ENCODE peak calls at places on chromosome 3, in six cellular contexts. V, F, X, U, D and S are unnamed samples. For H3K36me3, the result is how much of the 10 kb centered on the place peaks cover.

GRCh38 chr3:66256806-66257205 is 36.0 kb downstream of the SLC25A26 start:
- DNase-seq in F (no peak), D (no peak), V (no peak), U (no peak), X (no peak), S (peak)

GRCh38 chr3:39810647-39811161 is 1.3 kb downstream of the MYRIP start:
- DNase-seq in U (no peak), D (no peak), V (no peak), X (no peak), F (no peak), S (no peak)

GRCh38 chr3:119205209-119205608 is 31.8 kb downstream of the UPK1B start:
- DNase-seq in F (no peak), V (no peak), U (no peak), X (no peak), D (no peak), S (no peak)

GRCh38 chr3:139448104-139448503 is 28.2 kb downstream of the RBP2 start:
- DNase-seq in V (no peak), F (no peak), U (no peak), X (no peak), D (no peak), S (no peak)

GRCh38 chr3:10753964-10754363 is 62.1 kb upstream of the SLC6A11 start:
- DNase-seq in F (no peak), D (no peak), U (peak), V (peak), X (no peak), S (peak)

GRCh38 chr3:16837602-16838001 is 47.2 kb upstream of the PLCL2 start:
- DNase-seq in U (no peak), D (no peak), F (no peak), X (no peak), V (no peak), S (no peak)

GRCh38 chr3:148360046-148360445 is 337.7 kb upstream of the AGTR1 start:
- DNase-seq in U (no peak), D (no peak), V (no peak), X (no peak), F (no peak), S (peak)

GRCh38 chr3:113753376-113753985 is 6.6 kb downstream of the ATP6V1A start:
- DNase-seq in F (no peak), D (no peak), X (no peak), U (no peak), V (no peak), S (no peak)

GRCh38 chr3:143120716-143121239 is 1.2 kb downstream of the CHST2 start:
- DNase-seq in D (no peak), X (no peak), F (no peak), U (peak), V (no peak), S (peak)

GRCh38 chr3:39428745-39429201 is 22.3 kb downstream of the RPSA start:
- DNase-seq in V (no peak), D (no peak), F (no peak), U (no peak), X (no peak), S (no peak)

GRCh38 chr3:159664653-159665052 is 324.0 kb upstream of the IL12A start:
- DNase-seq in V (no peak), F (no peak), U (no peak), D (no peak), X (no peak), S (no peak)

GRCh38 chr3:161854232-161854771 is 357.7 kb downstream of the OTOL1 start:
- DNase-seq in V (peak), D (no peak), U (peak), X (peak), F (peak), S (peak)

GRCh38 chr3:77460326-77460725 is 420.4 kb downstream of the ROBO2 start:
- DNase-seq in F (no peak), V (no peak), X (no peak), D (no peak), U (no peak), S (peak)

GRCh38 chr3:66037986-66038369 is 740 bp downstream of the MAGI1 start:
- DNase-seq in F (no peak), U (peak), X (no peak), V (no peak), D (no peak), S (no peak)

GRCh38 chr3:154398084-154398967 is 31.7 kb downstream of the GPR149 start:
- DNase-seq in U (no peak), D (peak), F (no peak), V (no peak), X (no peak), S (no peak)

GRCh38 chr3:113043686-113044085 is 52.9 kb downstream of the GTPBP8 start:
- DNase-seq in V (no peak), F (no peak), U (no peak), D (no peak), X (no peak), S (no peak)

GRCh38 chr3:5227812-5228211 is 40.3 kb downstream of the EDEM1 start:
- DNase-seq in V (no peak), D (no peak), U (no peak), F (no peak), X (no peak), S (peak)

GRCh38 chr3:187616307-187616939 is 53.8 kb downstream of the SST start:
- DNase-seq in V (peak), D (no peak), F (peak), X (peak), U (peak), S (peak)

GRCh38 chr3:168575750-168576149 is 480.0 kb upstream of the GOLIM4 start:
- DNase-seq in F (no peak), V (no peak), X (no peak), U (no peak), D (no peak), S (no peak)

GRCh38 chr3:197205265-197205664 is 93.1 kb downstream of the DLG1 start:
- DNase-seq in U (no peak), V (no peak), X (no peak), F (no peak), D (no peak), S (no peak)

GRCh38 chr3:133568294-133569014 is 5.0 kb upstream of the CDV3 start:
- DNase-seq in V (peak), F (peak), D (no peak), X (no peak), U (no peak), S (peak)

GRCh38 chr3:5195605-5196004 is 8.1 kb downstream of the EDEM1 start:
- DNase-seq in V (no peak), F (no peak), X (no peak), U (no peak), D (no peak), S (no peak)

GRCh38 chr3:112778298-112779008 is 68.2 kb downstream of the CD200R1L start:
- DNase-seq in D (no peak), X (no peak), V (no peak), F (no peak), U (no peak), S (peak)

GRCh38 chr3:185153861-185154629 is 1.2 kb upstream of the C3orf70 start:
- DNase-seq in D (no peak), V (peak), U (no peak), X (no peak), F (no peak), S (no peak)

GRCh38 chr3:188299713-188300112 is 145.8 kb downstream of the LPP start:
- DNase-seq in D (no peak), X (no peak), F (no peak), V (no peak), U (no peak), S (no peak)

GRCh38 chr3:173911446-173911845 is 513.9 kb downstream of the NLGN1 start:
- DNase-seq in F (no peak), D (no peak), V (no peak), X (no peak), U (no peak), S (no peak)

GRCh38 chr3:38722760-38723568 is 73.5 kb upstream of the SCN5A start:
- DNase-seq in F (no peak), D (no peak), X (no peak), U (no peak), V (no peak), S (peak)

GRCh38 chr3:138451595-138452162 is 17.3 kb downstream of the ESYT3 start:
- DNase-seq in F (no peak), U (no peak), V (no peak), D (no peak), X (no peak), S (no peak)

GRCh38 chr3:101689291-101689690 is 2.8 kb upstream of the RPL24 start:
- DNase-seq in V (no peak), D (no peak), U (no peak), X (no peak), F (no peak), S (no peak)

GRCh38 chr3:47012342-47013230 is 33.1 kb downstream of the NBEAL2 start:
- DNase-seq in X (no peak), V (no peak), U (no peak), F (no peak), D (no peak), S (no peak)

GRCh38 chr3:11238057-11238456 is 34.1 kb upstream of the ATG7 start:
- DNase-seq in D (no peak), U (no peak), X (no peak), V (no peak), F (peak), S (peak)

GRCh38 chr3:70824785-70825184 is 512.3 kb upstream of the MDFIC2 start:
- DNase-seq in U (no peak), X (no peak), V (no peak), F (no peak), D (no peak), S (peak)

GRCh38 chr3:65170357-65171090 is 482.7 kb upstream of the ADAMTS9 start:
- DNase-seq in V (no peak), U (peak), X (no peak), F (no peak), D (no peak), S (peak)

GRCh38 chr3:169869484-169870304 is at the start of gene LRRC31:
- DNase-seq in X (no peak), F (no peak), U (no peak), V (no peak), D (no peak), S (no peak)

GRCh38 chr3:143171656-143172055 is 52.1 kb downstream of the CHST2 start:
- DNase-seq in F (no peak), U (no peak), X (no peak), V (no peak), D (no peak), S (peak)

GRCh38 chr3:52339612-52340011 is 23.5 kb downstream of the DNAH1 start:
- DNase-seq in U (peak), X (no peak), V (peak), F (peak), D (peak), S (peak)

GRCh38 chr3:11154036-11154952 is at the start of gene HRH1:
- DNase-seq in X (no peak), F (no peak), V (no peak), U (no peak), D (no peak), S (no peak)

GRCh38 chr3:64798316-64798715 is 110.5 kb upstream of the ADAMTS9 start:
- DNase-seq in V (no peak), U (no peak), X (no peak), F (no peak), D (no peak), S (no peak)

GRCh38 chr3:194647747-194648146 is 14.5 kb upstream of the TMEM44 start:
- DNase-seq in V (no peak), X (no peak), F (no peak), U (no peak), D (no peak), S (no peak)
- H3K36me3 ChIP-seq in V (under half), X (half or more), F (under half), U (half or more), D (under half), S (under half)

DNA sequence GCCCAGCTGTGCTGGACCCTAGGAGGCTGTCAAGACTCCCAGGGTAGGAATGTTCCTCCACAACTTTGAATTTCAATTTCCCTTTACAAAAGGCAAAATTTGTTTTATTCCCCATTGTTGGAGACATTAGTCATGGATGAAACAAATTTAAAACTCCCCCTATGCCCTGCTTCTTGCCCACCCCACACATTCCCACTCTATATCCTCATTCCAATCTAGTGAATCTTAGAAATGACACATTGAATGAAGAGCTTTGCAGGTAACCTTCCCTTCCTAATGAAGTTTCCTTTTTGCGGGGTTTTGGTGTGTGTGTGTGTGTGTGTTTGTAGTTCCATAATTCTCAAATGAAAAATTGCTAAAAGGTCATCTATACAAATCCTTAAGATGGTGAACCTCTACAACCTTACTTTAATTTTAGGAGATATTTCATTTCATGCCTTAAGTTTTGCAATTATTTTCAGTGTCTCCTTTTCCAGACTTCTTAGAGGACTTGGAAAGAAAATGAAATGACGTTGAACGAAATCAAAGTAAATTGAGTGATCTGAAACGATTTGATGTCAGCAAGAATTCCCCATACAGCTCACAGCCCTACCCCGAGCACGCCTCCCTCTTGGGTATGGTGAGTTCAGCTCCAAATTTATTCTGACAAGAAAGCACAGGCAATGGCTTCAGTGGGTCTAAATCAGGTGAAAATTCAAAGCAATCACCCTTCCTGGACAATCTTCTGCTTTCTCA is 72.4 kb downstream of the CCNL1 start:
- DNase-seq in F (peak), U (no peak), D (no peak), V (no peak), X (no peak), S (no peak)
- H3K4me3 ChIP-seq in F (peak), U (no peak), D (peak), V (peak), X (peak), S (peak)

GRCh38 chr3:23959147-23959900 is 14.2 kb downstream of the NR1D2 start:
- DNase-seq in V (peak), D (no peak), U (no peak), X (no peak), F (peak), S (peak)
- TF ChIP-seq CEBPB in V (no peak), D (no peak), U (no peak), X (no peak), F (no peak), S (peak)

DNA sequence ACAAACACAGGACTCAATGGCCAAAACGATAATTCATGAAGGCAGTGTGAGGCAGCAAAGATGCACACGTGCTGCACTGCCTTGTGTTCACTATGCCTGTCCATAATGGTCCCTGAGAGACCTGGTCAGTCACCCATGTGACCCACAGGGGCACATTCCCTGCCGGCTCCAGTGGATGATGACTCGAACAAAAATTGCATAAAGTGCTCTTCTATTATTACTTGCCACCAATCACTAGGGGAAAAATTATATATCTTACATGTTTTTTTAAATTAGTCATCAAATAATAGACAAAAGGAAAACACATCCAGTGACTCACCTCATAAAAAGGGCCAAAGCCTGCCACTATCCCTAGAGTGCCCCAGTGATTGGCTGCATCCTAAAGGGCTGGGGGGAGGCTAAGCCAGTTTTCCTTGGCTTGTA is 47.5 kb downstream of the UBP1 start:
- DNase-seq in X (no peak), V (no peak), U (no peak), F (peak), D (no peak), S (peak)
- H3K36me3 ChIP-seq in X (half or more), V (under half), U (half or more), F (under half), D (under half), S (under half)

GRCh38 chr3:171376125-171376947 is 83.9 kb downstream of the TNIK start:
- DNase-seq in V (no peak), F (no peak), U (peak), D (no peak), X (no peak), S (peak)
- H3K4me3 ChIP-seq in V (no peak), F (no peak), U (no peak), D (no peak), X (no peak), S (no peak)

GRCh38 chr3:126934991-126935390 is 47.9 kb upstream of the PLXNA1 start:
- DNase-seq in U (no peak), F (no peak), X (no peak), D (no peak), V (no peak), S (no peak)

GRCh38 chr3:126937533-126938432 is 45.1 kb upstream of the PLXNA1 start:
- DNase-seq in U (peak), D (no peak), F (no peak), X (no peak), V (no peak), S (peak)

GRCh38 chr3:126936853-126937395 is 46.0 kb upstream of the PLXNA1 start:
- DNase-seq in F (no peak), D (no peak), U (no peak), X (no peak), V (no peak), S (no peak)

GRCh38 chr3:126934149-126934548 is 48.8 kb upstream of the PLXNA1 start:
- DNase-seq in X (no peak), D (no peak), V (no peak), U (no peak), F (no peak), S (peak)

DNA sequence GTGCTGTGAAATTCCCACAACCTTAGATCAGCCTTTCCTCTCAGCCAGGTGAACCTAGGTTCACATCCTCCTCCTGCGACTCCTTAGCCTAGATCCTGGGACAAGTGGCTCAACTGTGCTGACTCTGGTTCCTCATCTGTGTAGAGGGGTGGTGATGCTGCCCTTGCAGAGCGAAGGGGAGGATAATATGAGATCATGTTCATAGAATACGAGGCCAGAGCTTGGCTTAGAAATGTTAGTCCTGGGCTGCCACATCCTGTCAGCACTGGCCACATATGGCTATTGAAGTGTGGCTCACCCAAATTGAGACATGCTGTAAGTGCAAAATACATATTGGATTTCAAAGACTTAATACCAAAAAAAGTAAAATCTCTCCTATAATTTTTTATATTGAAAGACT is 46.8 kb upstream of the PLXNA1 start:
- DNase-seq in D (no peak), V (no peak), U (no peak), X (no peak), F (no peak), S (no peak)
- TF ChIP-seq CEBPB in D (no peak), V (no peak), U (no peak), X (no peak), F (no peak), S (no peak)

GRCh38 chr3:48688032-48688736 is 2.5 kb upstream of the NCKIPSD start:
- DNase-seq in F (no peak), U (no peak), X (no peak), D (no peak), V (no peak), S (peak)

GRCh38 chr3:48687220-48687678 is 1.5 kb upstream of the NCKIPSD start:
- DNase-seq in D (no peak), X (no peak), V (no peak), U (no peak), F (no peak), S (no peak)

GRCh38 chr3:48686538-48687219 is 964 bp upstream of the NCKIPSD start:
- DNase-seq in V (no peak), X (no peak), F (no peak), U (no peak), D (no peak), S (peak)

GRCh38 chr3:48689384-48689783 is 3.7 kb upstream of the NCKIPSD start:
- DNase-seq in U (no peak), D (no peak), V (no peak), X (no peak), F (no peak), S (no peak)

GRCh38 chr3:48688737-48689075 is 3.0 kb upstream of the NCKIPSD start:
- DNase-seq in D (no peak), F (no peak), X (no peak), V (no peak), U (no peak), S (no peak)
- H3K36me3 ChIP-seq in D (under half), F (under half), X (half or more), V (under half), U (half or more), S (under half)

GRCh38 chr3:124779116-124779515 is 48.9 kb downstream of the UMPS start:
- DNase-seq in X (no peak), F (no peak), V (no peak), D (no peak), U (no peak), S (no peak)

GRCh38 chr3:124780356-124780755 is 50.1 kb downstream of the UMPS start:
- DNase-seq in D (no peak), X (no peak), U (no peak), V (no peak), F (no peak), S (peak)

GRCh38 chr3:124780767-124781485 is 50.7 kb downstream of the UMPS start:
- DNase-seq in V (no peak), D (no peak), X (no peak), F (no peak), U (no peak), S (peak)

GRCh38 chr3:124778061-124778460 is 47.8 kb downstream of the UMPS start:
- DNase-seq in D (no peak), V (no peak), U (no peak), X (no peak), F (no peak), S (no peak)

GRCh38 chr3:124779751-124780191 is 49.5 kb downstream of the UMPS start:
- DNase-seq in X (no peak), V (no peak), U (no peak), D (no peak), F (no peak), S (no peak)
- H3K4me3 ChIP-seq in X (no peak), V (no peak), U (no peak), D (no peak), F (no peak), S (no peak)